ENCODE peak calls at places on chromosomes 16 and 17, in seven cellular contexts. H, K, L, U, N, E and I are unnamed samples. For H3K4me1, the result is how much of the 10 kb centered on the place peaks cover.

GRCh38 chr17:33049781-33050414 is 58.3 kb downstream of the SPACA3 start:
- DNase-seq in H (peak), K (no peak), L (peak), U (peak), N (no peak), E (peak), I (peak)

GRCh38 chr17:76191891-76192290 is 48.4 kb downstream of the RNF157 start:
- DNase-seq in H (no peak), K (no peak), L (no peak), U (no peak), N (no peak), E (no peak), I (no peak)

GRCh38 chr17:37117743-37118142 is 169.0 kb downstream of the AATF start:
- DNase-seq in H (no peak), K (no peak), L (no peak), U (no peak), N (no peak), E (peak), I (no peak)

GRCh38 chr16:17258848-17259713 is 211.7 kb downstream of the XYLT1 start:
- DNase-seq in H (peak), K (no peak), L (no peak), U (no peak), N (peak), E (no peak), I (no peak)

GRCh38 chr17:1006054-1006453 is 9.1 kb downstream of the TIMM22 start:
- DNase-seq in H (peak), K (no peak), L (no peak), U (no peak), N (no peak), E (no peak), I (peak)

GRCh38 chr17:46038414-46038813 is 39.4 kb downstream of the STH start:
- DNase-seq in H (no peak), K (no peak), L (no peak), U (no peak), N (no peak), E (no peak), I (no peak)

GRCh38 chr16:10039220-10040096 is 142.8 kb downstream of the GRIN2A start:
- DNase-seq in H (no peak), K (no peak), L (peak), U (no peak), N (no peak), E (peak), I (peak)

GRCh38 chr16:2976673-2977072 is 3.6 kb downstream of the PKMYT1 start:
- DNase-seq in H (no peak), K (no peak), L (no peak), U (no peak), N (no peak), E (no peak), I (no peak)

GRCh38 chr17:7466644-7467341 is 12.6 kb downstream of the ZBTB4 start:
- DNase-seq in H (peak), K (no peak), L (no peak), U (peak), N (peak), E (no peak), I (peak)

GRCh38 chr17:80346498-80347275 is 68.3 kb upstream of the ENDOV start:
- DNase-seq in H (no peak), K (peak), L (no peak), U (no peak), N (no peak), E (no peak), I (no peak)

GRCh38 chr17:47891545-47892088 is 4.4 kb upstream of the SP2 start:
- DNase-seq in H (no peak), K (no peak), L (no peak), U (no peak), N (no peak), E (no peak), I (no peak)

GRCh38 chr16:22614271-22614947 is 103.7 kb downstream of the NPIPB5 start:
- DNase-seq in H (peak), K (no peak), L (peak), U (peak), N (no peak), E (no peak), I (peak)

GRCh38 chr17:78779848-78780247 is 2.2 kb downstream of the CYTH1 start:
- DNase-seq in H (peak), K (peak), L (no peak), U (no peak), N (no peak), E (peak), I (peak)

GRCh38 chr17:79834575-79835469 is 4.4 kb downstream of the CBX4 start:
- DNase-seq in H (no peak), K (peak), L (peak), U (peak), N (no peak), E (peak), I (peak)

GRCh38 chr17:2138318-2138717 is 83.4 kb downstream of the HIC1 start:
- DNase-seq in H (peak), K (no peak), L (peak), U (no peak), N (no peak), E (no peak), I (no peak)

GRCh38 chr17:48012151-48012520 is 25.5 kb downstream of the COPZ2 start:
- DNase-seq in H (peak), K (peak), L (peak), U (peak), N (no peak), E (peak), I (peak)

GRCh38 chr17:65017375-65017774 is 39.2 kb downstream of the GNA13 start:
- DNase-seq in H (no peak), K (no peak), L (peak), U (no peak), N (no peak), E (peak), I (no peak)

GRCh38 chr17:20173091-20173490 is 163.9 kb downstream of the SPECC1 start:
- DNase-seq in H (no peak), K (no peak), L (no peak), U (no peak), N (no peak), E (no peak), I (no peak)

GRCh38 chr17:20172378-20172775 is 163.2 kb downstream of the SPECC1 start:
- DNase-seq in H (no peak), K (no peak), L (no peak), U (no peak), N (no peak), E (no peak), I (no peak)

GRCh38 chr17:20171741-20172377 is 162.7 kb downstream of the SPECC1 start:
- DNase-seq in H (no peak), K (no peak), L (peak), U (no peak), N (no peak), E (no peak), I (no peak)

GRCh38 chr17:20174588-20175265 is 165.6 kb downstream of the SPECC1 start:
- DNase-seq in H (no peak), K (no peak), L (no peak), U (peak), N (no peak), E (no peak), I (no peak)

GRCh38 chr17:20170085-20170484 is 160.9 kb downstream of the SPECC1 start:
- DNase-seq in H (no peak), K (no peak), L (no peak), U (no peak), N (no peak), E (no peak), I (no peak)
- H3K4me1 ChIP-seq in H (under half), K (under half), L (under half), U (under half), N (under half), E (under half), I (under half)

GRCh38 chr17:40344321-40345160 is 20.0 kb downstream of the GJD3 start:
- DNase-seq in H (peak), K (no peak), L (no peak), U (no peak), N (no peak), E (no peak), I (no peak)
- H3K4me1 ChIP-seq in H (under half), K (half or more), L (half or more), U (under half), N (under half), E (half or more), I (half or more)

GRCh38 chr17:50803676-50804075 is 31.7 kb upstream of the WFIKKN2 start:
- DNase-seq in H (no peak), K (no peak), L (no peak), U (no peak), N (no peak), E (no peak), I (no peak)
- H3K4me1 ChIP-seq in H (under half), K (under half), L (under half), U (under half), N (under half), E (under half), I (under half)

GRCh38 chr17:17724991-17725852 is 44.0 kb downstream of the RAI1 start:
- DNase-seq in H (no peak), K (no peak), L (no peak), U (no peak), N (no peak), E (peak), I (no peak)

GRCh38 chr17:17723354-17724261 is 42.4 kb downstream of the RAI1 start:
- DNase-seq in H (no peak), K (no peak), L (peak), U (no peak), N (no peak), E (peak), I (no peak)

GRCh38 chr17:17722906-17723353 is 41.7 kb downstream of the RAI1 start:
- DNase-seq in H (no peak), K (no peak), L (no peak), U (no peak), N (no peak), E (no peak), I (no peak)

GRCh38 chr17:17725853-17726720 is 44.8 kb downstream of the RAI1 start:
- DNase-seq in H (no peak), K (no peak), L (no peak), U (no peak), N (no peak), E (peak), I (no peak)

DNA sequence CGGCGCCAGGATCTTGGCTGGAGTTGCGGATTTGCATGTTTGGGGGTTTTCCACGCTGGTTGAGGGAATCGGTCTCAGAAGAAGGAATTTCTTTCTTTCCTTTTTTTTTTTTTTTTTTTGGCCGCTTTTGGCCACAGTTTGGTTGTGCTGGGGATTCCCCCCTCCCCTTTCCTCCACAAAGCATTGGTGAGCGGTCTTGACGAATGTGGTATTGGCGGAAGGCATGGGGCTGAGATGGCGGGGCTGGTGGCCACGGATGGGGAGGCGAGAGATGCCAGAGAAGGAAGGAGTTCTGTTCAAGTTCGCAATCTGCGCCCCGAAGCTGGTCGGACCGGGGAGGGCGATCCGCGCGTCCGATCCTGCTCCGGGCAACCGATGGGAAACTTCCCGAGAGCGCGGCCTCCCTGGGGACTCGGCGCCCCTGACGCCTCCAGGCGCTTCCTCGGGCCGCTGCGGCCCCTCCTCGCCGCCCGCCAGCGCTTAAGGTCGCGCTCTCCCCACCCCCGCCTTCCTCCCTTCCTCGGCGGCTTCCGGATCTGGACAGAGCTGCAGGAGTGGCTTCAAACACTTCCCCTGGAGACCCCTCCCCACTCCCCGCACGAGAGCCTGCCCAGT is 43.2 kb downstream of the RAI1 start:
- DNase-seq in H (no peak), K (no peak), L (peak), U (no peak), N (no peak), E (peak), I (no peak)
- H3K4me1 ChIP-seq in H (under half), K (under half), L (under half), U (under half), N (under half), E (under half), I (under half)

GRCh38 chr16:23699100-23699499 is 13.9 kb downstream of the ERN2 start:
- DNase-seq in H (peak), K (no peak), L (no peak), U (peak), N (peak), E (no peak), I (no peak)

GRCh38 chr16:23701045-23701444 is 12.0 kb downstream of the ERN2 start:
- DNase-seq in H (no peak), K (no peak), L (no peak), U (no peak), N (no peak), E (no peak), I (no peak)

GRCh38 chr16:23702951-23703350 is 10.1 kb downstream of the ERN2 start:
- DNase-seq in H (no peak), K (no peak), L (no peak), U (no peak), N (no peak), E (no peak), I (no peak)

GRCh38 chr16:23700509-23700908 is 12.5 kb downstream of the ERN2 start:
- DNase-seq in H (peak), K (no peak), L (peak), U (no peak), N (no peak), E (peak), I (no peak)

GRCh38 chr16:23700093-23700492 is 12.9 kb downstream of the ERN2 start:
- DNase-seq in H (no peak), K (no peak), L (no peak), U (no peak), N (no peak), E (no peak), I (no peak)
- H3K4me1 ChIP-seq in H (under half), K (under half), L (under half), U (under half), N (under half), E (under half), I (under half)

GRCh38 chr16:76226011-76226410 is 51.2 kb upstream of the CNTNAP4 start:
- DNase-seq in H (no peak), K (no peak), L (peak), U (peak), N (no peak), E (no peak), I (no peak)

GRCh38 chr16:76226481-76226880 is 50.7 kb upstream of the CNTNAP4 start:
- DNase-seq in H (no peak), K (no peak), L (no peak), U (no peak), N (no peak), E (no peak), I (no peak)

GRCh38 chr16:76222853-76223252 is 54.3 kb upstream of the CNTNAP4 start:
- DNase-seq in H (no peak), K (no peak), L (no peak), U (no peak), N (no peak), E (no peak), I (no peak)

GRCh38 chr16:76232704-76233103 is 44.5 kb upstream of the CNTNAP4 start:
- DNase-seq in H (no peak), K (no peak), L (no peak), U (no peak), N (no peak), E (no peak), I (no peak)

DNA sequence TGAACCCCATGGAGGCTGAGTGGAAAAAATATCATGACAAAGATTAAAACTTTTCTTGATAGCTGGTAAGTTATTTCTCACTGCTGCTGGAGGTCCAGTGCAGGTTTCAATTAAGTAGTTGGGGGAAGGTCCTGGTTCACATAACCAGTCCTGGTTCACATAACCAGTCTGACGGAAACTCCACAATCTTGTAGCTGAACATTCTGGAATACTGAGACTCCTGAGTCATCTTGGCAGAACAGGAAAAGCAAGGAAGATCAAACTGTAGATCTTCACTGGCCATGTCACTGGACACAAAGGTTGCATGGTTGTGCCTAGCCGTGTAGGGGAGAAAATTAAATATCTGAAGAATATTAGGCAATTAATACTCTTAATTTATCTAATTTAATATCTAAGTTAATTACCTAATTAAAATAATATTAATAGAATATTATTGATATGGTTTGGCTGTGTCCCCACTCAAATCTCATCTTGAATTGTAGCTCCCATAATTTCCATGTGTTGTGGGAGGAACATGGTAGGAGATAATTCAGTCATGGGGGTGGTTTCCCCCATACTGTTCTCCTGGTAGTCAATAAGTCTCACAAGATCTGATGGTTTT is 48.6 kb upstream of the CNTNAP4 start:
- DNase-seq in H (no peak), K (no peak), L (no peak), U (peak), N (no peak), E (no peak), I (no peak)
- H3K4me1 ChIP-seq in H (under half), K (under half), L (under half), U (under half), N (under half), E (under half), I (under half)

DNA sequence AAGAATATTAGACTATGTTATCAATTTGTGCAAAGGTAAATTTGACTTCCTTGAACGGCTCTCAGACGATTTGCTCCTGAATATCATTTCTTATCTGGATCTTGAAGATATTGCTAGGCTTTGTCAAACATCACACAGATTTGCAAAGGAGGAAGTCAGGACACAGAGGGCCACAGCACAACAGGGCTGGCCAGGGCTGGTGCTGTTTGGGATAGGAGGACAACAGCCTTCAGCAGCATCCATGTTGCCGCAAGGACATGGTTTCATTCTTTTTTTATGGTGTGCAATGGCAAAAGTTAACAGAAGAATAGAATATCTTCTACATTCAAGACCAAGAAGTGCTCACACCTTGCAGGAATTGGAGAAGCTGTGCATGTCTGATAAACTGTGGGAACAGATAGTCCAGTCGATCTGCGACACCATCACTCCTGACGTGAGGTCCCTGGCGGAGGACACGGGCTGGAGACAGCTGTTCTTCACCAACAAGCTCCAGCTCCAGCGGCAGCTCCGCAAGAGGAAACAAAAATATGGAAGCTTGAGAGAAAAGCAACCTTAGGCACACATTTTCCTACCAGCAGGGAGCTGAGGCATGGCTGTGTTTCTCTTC is 59.8 kb downstream of the KPNA2 start:
- DNase-seq in H (no peak), K (no peak), L (no peak), U (no peak), N (no peak), E (no peak), I (no peak)
- H3K4me1 ChIP-seq in H (under half), K (under half), L (under half), U (under half), N (under half), E (under half), I (under half)

DNA sequence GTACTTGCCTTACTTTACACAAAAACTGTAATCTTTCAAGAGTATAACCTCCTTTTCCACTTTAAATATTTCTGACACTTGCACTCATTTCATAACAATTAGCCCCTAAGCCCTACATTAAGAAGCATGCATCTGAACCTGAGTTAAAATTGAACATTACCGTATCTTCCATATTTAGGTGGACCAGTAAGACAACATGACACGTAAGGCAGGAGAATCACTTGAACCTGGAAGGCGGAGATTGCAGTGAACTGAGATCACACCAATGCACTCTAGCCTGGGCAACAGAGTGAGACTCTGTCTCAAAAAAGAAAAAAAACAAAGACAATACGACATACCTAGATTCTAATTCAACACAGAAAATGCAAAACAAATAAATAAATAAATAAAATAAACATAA is 7.0 kb downstream of the PHF12 start:
- DNase-seq in H (no peak), K (no peak), L (no peak), U (no peak), N (no peak), E (no peak), I (no peak)
- H3K4me1 ChIP-seq in H (under half), K (half or more), L (under half), U (under half), N (half or more), E (under half), I (half or more)

DNA sequence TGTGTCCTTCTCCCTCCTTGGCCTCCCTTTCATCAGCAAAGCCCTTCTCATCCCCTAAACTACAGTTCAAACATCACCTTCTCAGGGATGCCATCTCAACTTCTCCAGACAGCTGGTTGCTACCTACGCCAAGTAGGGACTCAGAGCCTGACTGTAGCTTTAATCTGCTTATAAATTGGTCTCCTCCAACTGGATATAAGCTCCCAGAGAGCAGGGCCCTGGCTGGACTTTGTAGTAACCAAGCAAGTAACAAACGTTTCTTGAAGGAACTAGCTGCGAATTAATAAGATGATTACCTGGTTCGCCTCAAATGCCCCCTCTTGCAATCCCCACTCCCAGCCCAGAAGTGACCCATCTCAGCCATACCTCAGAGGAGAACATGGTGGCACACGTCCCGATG is 17.5 kb upstream of the KLHL11 start:
- DNase-seq in H (no peak), K (no peak), L (no peak), U (no peak), N (no peak), E (no peak), I (no peak)
- H3K4me1 ChIP-seq in H (under half), K (under half), L (under half), U (under half), N (under half), E (under half), I (under half)